ENCODE peak calls at places on chromosome 21, in six cellular contexts. One of them, this sample, is unnamed.

GRCh38 chr21:42146251-42146805 is 72.6 kb upstream of the ABCG1 start:
- DNase-seq in GM13977: no peak
- DNase-seq in HCT116: no peak
- DNase-seq in neural crest cell: no peak
- DNase-seq in endothelial cell: no peak
- DNase-seq in cardiac fibroblast: no peak
- DNase-seq in this sample: no peak

GRCh38 chr21:34011660-34012059 is 61.7 kb upstream of the MRPS6 start:
- DNase-seq in GM13977: no peak
- DNase-seq in HCT116: no peak
- DNase-seq in neural crest cell: no peak
- DNase-seq in endothelial cell: no peak
- DNase-seq in cardiac fibroblast: no peak
- DNase-seq in this sample: no peak

GRCh38 chr21:45390121-45390751 is 14.7 kb upstream of the COL18A1 start:
- DNase-seq in GM13977: no peak
- DNase-seq in HCT116: no peak
- DNase-seq in neural crest cell: no peak
- DNase-seq in endothelial cell: no peak
- DNase-seq in cardiac fibroblast: no peak
- DNase-seq in this sample: no peak

GRCh38 chr21:37710555-37711293 is 205.5 kb downstream of the KCNJ6 start:
- DNase-seq in GM13977: no peak
- DNase-seq in HCT116: no peak
- DNase-seq in neural crest cell: no peak
- DNase-seq in endothelial cell: no peak
- DNase-seq in cardiac fibroblast: peak
- DNase-seq in this sample: no peak

GRCh38 chr21:44400791-44401385 is 47.5 kb downstream of the TRPM2 start:
- DNase-seq in GM13977: no peak
- DNase-seq in HCT116: no peak
- DNase-seq in neural crest cell: no peak
- DNase-seq in endothelial cell: no peak
- DNase-seq in cardiac fibroblast: no peak
- DNase-seq in this sample: no peak

GRCh38 chr21:45996311-45997204 is 15.0 kb downstream of the COL6A1 start:
- DNase-seq in GM13977: no peak
- DNase-seq in HCT116: no peak
- DNase-seq in neural crest cell: no peak
- DNase-seq in endothelial cell: peak
- DNase-seq in cardiac fibroblast: no peak
- DNase-seq in this sample: peak

GRCh38 chr21:34999397-34999941 is 49.6 kb downstream of the RUNX1 start:
- DNase-seq in GM13977: no peak
- DNase-seq in HCT116: no peak
- DNase-seq in neural crest cell: no peak
- DNase-seq in endothelial cell: no peak
- DNase-seq in cardiac fibroblast: peak
- DNase-seq in this sample: no peak

GRCh38 chr21:27275294-27275927 is 308.5 kb upstream of the ADAMTS5 start:
- DNase-seq in GM13977: no peak
- DNase-seq in HCT116: no peak
- DNase-seq in neural crest cell: no peak
- DNase-seq in endothelial cell: no peak
- DNase-seq in cardiac fibroblast: peak
- DNase-seq in this sample: no peak

GRCh38 chr21:46661211-46661625 is 25.7 kb downstream of the PRMT2 start:
- DNase-seq in GM13977: peak
- DNase-seq in HCT116: no peak
- DNase-seq in neural crest cell: peak
- DNase-seq in endothelial cell: peak
- DNase-seq in cardiac fibroblast: peak
- DNase-seq in this sample: peak

GRCh38 chr21:41361786-41362604 is at the start of gene MX2:
- DNase-seq in GM13977: peak
- DNase-seq in HCT116: no peak
- DNase-seq in neural crest cell: no peak
- DNase-seq in endothelial cell: no peak
- DNase-seq in cardiac fibroblast: peak
- DNase-seq in this sample: no peak

GRCh38 chr21:45644041-45644906 is 749 bp downstream of the PCBP3 start:
- DNase-seq in GM13977: no peak
- DNase-seq in HCT116: no peak
- DNase-seq in neural crest cell: no peak
- DNase-seq in endothelial cell: no peak
- DNase-seq in cardiac fibroblast: peak
- DNase-seq in this sample: no peak

GRCh38 chr21:46354518-46354917 is 30.6 kb downstream of the PCNT start:
- DNase-seq in GM13977: no peak
- DNase-seq in HCT116: no peak
- DNase-seq in neural crest cell: no peak
- DNase-seq in endothelial cell: no peak
- DNase-seq in cardiac fibroblast: no peak
- DNase-seq in this sample: no peak

GRCh38 chr21:28072601-28073000 is 920.1 kb downstream of the LTN1 start:
- DNase-seq in GM13977: no peak
- DNase-seq in HCT116: no peak
- DNase-seq in neural crest cell: no peak
- DNase-seq in endothelial cell: no peak
- DNase-seq in cardiac fibroblast: no peak
- DNase-seq in this sample: no peak

GRCh38 chr21:42156690-42157605 is 62.0 kb upstream of the ABCG1 start:
- DNase-seq in GM13977: peak
- DNase-seq in HCT116: no peak
- DNase-seq in neural crest cell: peak
- DNase-seq in endothelial cell: no peak
- DNase-seq in cardiac fibroblast: peak
- DNase-seq in this sample: peak

GRCh38 chr21:45874716-45875415 is 106.7 kb upstream of the COL6A1 start:
- DNase-seq in GM13977: no peak
- DNase-seq in HCT116: no peak
- DNase-seq in neural crest cell: no peak
- DNase-seq in endothelial cell: no peak
- DNase-seq in cardiac fibroblast: peak
- DNase-seq in this sample: no peak

GRCh38 chr21:27505516-27505915 is 538.6 kb upstream of the ADAMTS5 start:
- DNase-seq in GM13977: no peak
- DNase-seq in HCT116: no peak
- DNase-seq in neural crest cell: no peak
- DNase-seq in endothelial cell: no peak
- DNase-seq in cardiac fibroblast: peak
- DNase-seq in this sample: no peak

GRCh38 chr21:37072239-37072987 is 458 bp downstream of the PIGP start:
- DNase-seq in GM13977: no peak
- DNase-seq in HCT116: no peak
- DNase-seq in neural crest cell: no peak
- DNase-seq in endothelial cell: no peak
- DNase-seq in cardiac fibroblast: no peak
- DNase-seq in this sample: no peak

GRCh38 chr21:46190491-46191131 is 6.4 kb upstream of the SPATC1L start:
- DNase-seq in GM13977: no peak
- DNase-seq in HCT116: no peak
- DNase-seq in neural crest cell: no peak
- DNase-seq in endothelial cell: no peak
- DNase-seq in cardiac fibroblast: no peak
- DNase-seq in this sample: no peak

GRCh38 chr21:23475518-23476189 is 2131.6 kb downstream of the MRPL39 start:
- DNase-seq in GM13977: no peak
- DNase-seq in HCT116: no peak
- DNase-seq in neural crest cell: no peak
- DNase-seq in endothelial cell: no peak
- DNase-seq in cardiac fibroblast: peak
- DNase-seq in this sample: no peak

GRCh38 chr21:25708467-25709065 is 26.1 kb downstream of the ATP5PF start:
- DNase-seq in GM13977: peak
- DNase-seq in HCT116: peak
- DNase-seq in neural crest cell: peak
- DNase-seq in endothelial cell: peak
- DNase-seq in cardiac fibroblast: peak
- DNase-seq in this sample: no peak

GRCh38 chr21:44371596-44371995 is 18.2 kb downstream of the TRPM2 start:
- DNase-seq in GM13977: no peak
- DNase-seq in HCT116: no peak
- DNase-seq in neural crest cell: no peak
- DNase-seq in endothelial cell: no peak
- DNase-seq in cardiac fibroblast: no peak
- DNase-seq in this sample: no peak

GRCh38 chr21:45506241-45506817 is 35.9 kb downstream of the SLC19A1 start:
- DNase-seq in GM13977: no peak
- DNase-seq in HCT116: no peak
- DNase-seq in neural crest cell: no peak
- DNase-seq in endothelial cell: no peak
- DNase-seq in cardiac fibroblast: no peak
- DNase-seq in this sample: no peak

GRCh38 chr21:29349702-29350101 is 51.0 kb downstream of the BACH1 start:
- DNase-seq in GM13977: no peak
- DNase-seq in HCT116: no peak
- DNase-seq in neural crest cell: no peak
- DNase-seq in endothelial cell: no peak
- DNase-seq in cardiac fibroblast: peak
- DNase-seq in this sample: peak

GRCh38 chr21:29347274-29347681 is 48.6 kb downstream of the BACH1 start:
- DNase-seq in GM13977: no peak
- DNase-seq in HCT116: no peak
- DNase-seq in neural crest cell: no peak
- DNase-seq in endothelial cell: no peak
- DNase-seq in cardiac fibroblast: peak
- DNase-seq in this sample: no peak

GRCh38 chr21:29343517-29343916 is 44.8 kb downstream of the BACH1 start:
- DNase-seq in GM13977: no peak
- DNase-seq in HCT116: no peak
- DNase-seq in neural crest cell: no peak
- DNase-seq in endothelial cell: no peak
- DNase-seq in cardiac fibroblast: peak
- DNase-seq in this sample: no peak

GRCh38 chr21:29346281-29346680 is 47.6 kb downstream of the BACH1 start:
- DNase-seq in GM13977: no peak
- DNase-seq in HCT116: no peak
- DNase-seq in neural crest cell: no peak
- DNase-seq in endothelial cell: no peak
- DNase-seq in cardiac fibroblast: no peak
- DNase-seq in this sample: no peak

GRCh38 chr21:29346771-29347170 is 48.0 kb downstream of the BACH1 start:
- DNase-seq in GM13977: no peak
- DNase-seq in HCT116: no peak
- DNase-seq in neural crest cell: no peak
- DNase-seq in endothelial cell: no peak
- DNase-seq in cardiac fibroblast: no peak
- DNase-seq in this sample: no peak
- TF ChIP-seq CTCF in GM13977: no peak
- TF ChIP-seq CTCF in HCT116: no peak
- TF ChIP-seq CTCF in neural crest cell: no peak
- TF ChIP-seq CTCF in endothelial cell: no peak
- TF ChIP-seq CTCF in cardiac fibroblast: no peak
- TF ChIP-seq CTCF in this sample: no peak

GRCh38 chr21:38806153-38806941 is 618 bp downstream of the ETS2 start:
- DNase-seq in GM13977: peak
- DNase-seq in HCT116: no peak
- DNase-seq in neural crest cell: peak
- DNase-seq in endothelial cell: peak
- DNase-seq in cardiac fibroblast: no peak
- DNase-seq in this sample: no peak
- TF ChIP-seq CTCF in GM13977: no peak
- TF ChIP-seq CTCF in HCT116: no peak
- TF ChIP-seq CTCF in neural crest cell: peak
- TF ChIP-seq CTCF in endothelial cell: no peak
- TF ChIP-seq CTCF in cardiac fibroblast: no peak
- TF ChIP-seq CTCF in this sample: no peak

GRCh38 chr21:31347435-31348032 is 3.5 kb upstream of the TIAM1 start:
- DNase-seq in GM13977: no peak
- DNase-seq in HCT116: no peak
- DNase-seq in neural crest cell: peak
- DNase-seq in endothelial cell: no peak
- DNase-seq in cardiac fibroblast: peak
- DNase-seq in this sample: no peak
- TF ChIP-seq CTCF in GM13977: no peak
- TF ChIP-seq CTCF in HCT116: no peak
- TF ChIP-seq CTCF in neural crest cell: peak
- TF ChIP-seq CTCF in endothelial cell: peak
- TF ChIP-seq CTCF in cardiac fibroblast: peak
- TF ChIP-seq CTCF in this sample: peak

GRCh38 chr21:29092102-29092959 is 18.9 kb upstream of the CCT8 start:
- DNase-seq in GM13977: no peak
- DNase-seq in HCT116: no peak
- DNase-seq in neural crest cell: no peak
- DNase-seq in endothelial cell: no peak
- DNase-seq in cardiac fibroblast: peak
- DNase-seq in this sample: no peak
- TF ChIP-seq CTCF in GM13977: no peak
- TF ChIP-seq CTCF in HCT116: no peak
- TF ChIP-seq CTCF in neural crest cell: no peak
- TF ChIP-seq CTCF in endothelial cell: no peak
- TF ChIP-seq CTCF in cardiac fibroblast: peak
- TF ChIP-seq CTCF in this sample: no peak

DNA sequence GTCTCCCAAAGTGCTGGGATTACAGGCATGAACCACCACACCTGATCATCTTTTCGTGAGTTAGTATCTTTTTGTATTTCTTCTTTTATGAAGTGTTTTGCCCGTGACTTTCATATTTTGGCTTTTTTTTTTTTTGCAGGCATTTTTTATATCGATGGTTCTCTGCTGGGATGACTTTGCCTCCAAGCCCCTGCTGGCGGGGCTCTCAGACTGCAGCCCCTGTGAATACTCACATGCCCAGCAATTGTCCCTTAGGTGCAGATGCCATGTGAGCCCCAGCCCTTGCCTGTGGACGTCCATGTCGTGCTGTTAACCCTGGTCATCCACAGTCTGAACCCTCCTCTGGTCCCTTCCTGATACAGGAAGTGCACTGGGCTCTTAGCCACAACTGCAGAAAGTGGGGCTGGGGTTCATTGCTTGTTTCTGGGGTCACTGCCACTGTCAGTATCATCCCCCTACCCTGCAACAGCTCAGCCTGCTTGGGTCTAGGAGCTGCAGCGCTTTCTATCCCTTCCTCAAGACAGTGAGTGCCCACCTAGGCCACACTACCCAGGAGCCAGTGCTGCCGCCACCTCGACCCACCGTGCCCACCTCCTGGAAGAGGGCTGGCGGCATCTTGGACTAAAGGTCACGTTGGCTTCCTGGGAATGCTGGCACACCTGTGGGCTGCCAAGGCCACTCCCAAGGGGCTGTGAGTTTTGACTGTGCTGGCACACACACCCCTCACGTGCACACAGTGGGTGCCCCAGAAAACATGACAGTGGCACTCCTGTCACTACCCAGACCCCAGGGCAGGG is 21.9 kb downstream of the CRYAA start:
- DNase-seq in GM13977: no peak
- DNase-seq in HCT116: no peak
- DNase-seq in neural crest cell: no peak
- DNase-seq in endothelial cell: no peak
- DNase-seq in cardiac fibroblast: no peak
- DNase-seq in this sample: no peak
- TF ChIP-seq CTCF in GM13977: no peak
- TF ChIP-seq CTCF in HCT116: no peak
- TF ChIP-seq CTCF in neural crest cell: no peak
- TF ChIP-seq CTCF in endothelial cell: no peak
- TF ChIP-seq CTCF in cardiac fibroblast: no peak
- TF ChIP-seq CTCF in this sample: no peak